ENCODE peak calls at places on chromosomes 1 and 21, in eight cellular contexts. P is AG09309, H is breast epithelium, C is A549, X is tibial artery, Z is colonic mucosa, U is astrocyte of the cerebellum, W is sigmoid colon. O is an unnamed sample.

GRCh38 chr1:95353185-95353584 is 119.2 kb downstream of the RWDD3 start:
- DNase-seq in P (no peak), H (no peak), U (no peak), Z (no peak), C (no peak), W (no peak), X (no peak), O (no peak)

GRCh38 chr21:39518055-39518844 is 66.5 kb downstream of the SH3BGR start:
- DNase-seq in Z (peak), X (no peak), P (peak), H (peak), W (no peak), U (peak), C (peak), O (peak)

GRCh38 chr1:31239653-31240241 is at the start of gene NKAIN1:
- DNase-seq in Z (no peak), H (no peak), U (no peak), P (no peak), W (peak), C (no peak), X (no peak), O (peak)

GRCh38 chr1:247118946-247119446 is 14.8 kb upstream of the ZNF669 start:
- DNase-seq in Z (no peak), H (no peak), X (no peak), C (peak), W (no peak), U (no peak), P (no peak), O (peak)

GRCh38 chr1:217892750-217893149 is 261.6 kb downstream of the SPATA17 start:
- DNase-seq in P (no peak), U (no peak), Z (no peak), X (no peak), H (no peak), C (no peak), W (no peak), O (no peak)

GRCh38 chr1:228338521-228339051 is 68.0 kb downstream of the TRIM11 start:
- DNase-seq in P (no peak), H (no peak), C (no peak), U (no peak), W (peak), X (peak), Z (no peak), O (no peak)

GRCh38 chr1:42552636-42553035 is 89.5 kb downstream of the CCDC30 start:
- DNase-seq in W (no peak), C (no peak), P (no peak), H (no peak), U (no peak), X (no peak), Z (no peak), O (no peak)

GRCh38 chr21:44434568-44434925 is 20.8 kb upstream of the LRRC3 start:
- DNase-seq in Z (no peak), C (no peak), U (no peak), X (no peak), W (peak), P (no peak), H (no peak), O (no peak)

GRCh38 chr1:175042650-175043049 is 19.4 kb upstream of the MRPS14 start:
- DNase-seq in U (no peak), X (no peak), C (no peak), P (no peak), H (no peak), Z (no peak), W (no peak), O (no peak)

GRCh38 chr1:114164840-114165543 is 11.3 kb upstream of the SYT6 start:
- DNase-seq in C (no peak), X (no peak), H (no peak), Z (no peak), P (no peak), W (no peak), U (no peak), O (no peak)

GRCh38 chr1:112196731-112197130 is 199.3 kb upstream of the CTTNBP2NL start:
- DNase-seq in H (no peak), X (no peak), U (no peak), W (no peak), P (no peak), C (no peak), Z (no peak), O (no peak)

GRCh38 chr1:55071477-55071876 is 32.1 kb downstream of the PCSK9 start:
- DNase-seq in Z (no peak), P (no peak), X (no peak), C (peak), U (peak), H (no peak), W (no peak), O (peak)

GRCh38 chr21:27246741-27247140 is 279.9 kb upstream of the ADAMTS5 start:
- DNase-seq in X (no peak), C (no peak), H (no peak), P (no peak), W (no peak), U (no peak), Z (no peak), O (peak)

GRCh38 chr1:1356166-1356795 is 2.1 kb downstream of the MXRA8 start:
- DNase-seq in W (no peak), P (no peak), Z (no peak), H (no peak), X (no peak), C (no peak), U (no peak), O (no peak)

DNA sequence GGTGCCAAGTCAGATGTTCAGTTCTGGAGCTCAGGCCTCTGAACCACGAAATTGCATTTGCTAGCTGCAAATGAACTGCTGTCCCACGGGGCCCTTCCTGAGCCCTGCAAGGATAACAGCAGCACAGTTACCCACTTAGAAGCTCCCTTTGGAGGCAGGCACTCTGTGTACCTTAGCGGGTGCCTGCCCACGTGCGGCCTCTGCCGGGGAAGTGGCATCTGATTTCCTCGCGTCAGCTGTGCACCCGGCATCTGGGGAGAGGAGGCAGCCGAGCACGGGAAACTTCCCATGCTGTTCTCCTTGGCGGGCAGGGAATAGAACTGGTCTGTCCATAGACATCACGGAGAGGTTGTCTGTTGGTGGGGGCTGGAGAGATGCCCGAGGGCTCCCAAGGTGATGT is 148.0 kb upstream of the C1orf174 start:
- DNase-seq in X (no peak), Z (no peak), C (no peak), H (no peak), W (no peak), P (no peak), U (no peak), O (no peak)
- TF ChIP-seq CTCF in X (no peak), Z (no peak), C (no peak), H (no peak), W (no peak), P (no peak), U (no peak), O (no peak)

DNA sequence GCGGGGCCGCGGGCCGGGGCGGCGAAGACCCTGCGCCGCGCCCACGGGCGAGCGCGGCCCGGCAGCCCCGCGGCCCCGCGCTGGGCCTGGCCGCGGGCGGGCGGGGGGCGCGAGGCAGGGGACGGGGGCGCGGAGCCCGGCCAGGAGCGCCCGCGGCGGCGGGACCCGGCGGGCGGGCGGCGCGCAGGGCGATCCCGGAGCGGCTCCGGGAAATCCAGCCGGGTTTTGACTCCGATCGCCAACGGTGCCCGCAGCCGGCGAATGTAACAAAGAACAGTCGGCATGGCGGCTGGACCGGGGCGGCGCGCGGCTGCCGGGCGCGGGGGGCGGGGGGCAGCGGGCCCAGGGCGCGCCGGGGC is 334 bp downstream of the PRDM15 start:
- DNase-seq in X (peak), P (peak), H (peak), Z (peak), U (peak), C (peak), W (peak), O (peak)
- H3K4me3 ChIP-seq in X (peak), P (peak), H (peak), Z (peak), U (peak), C (peak), W (peak), O (peak)

DNA sequence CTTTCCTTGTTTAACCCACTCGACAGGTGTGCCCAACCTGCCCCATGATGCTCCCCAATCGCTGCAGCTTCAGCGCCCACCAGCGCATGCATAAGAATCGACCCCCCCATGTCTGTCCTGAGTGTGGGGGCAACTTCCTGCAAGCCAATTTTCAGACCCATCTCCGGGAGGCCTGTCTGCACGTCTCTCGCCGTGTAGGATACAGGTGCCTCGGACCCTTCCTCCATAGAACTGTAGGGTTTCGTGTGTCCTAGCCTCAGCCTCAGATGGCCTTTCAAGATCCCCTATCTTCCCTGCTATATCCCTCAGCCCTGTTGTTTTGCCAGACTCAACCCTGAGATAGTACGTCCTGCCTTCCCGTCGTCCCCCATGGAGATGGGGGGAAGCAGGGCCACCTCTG is 6.4 kb downstream of the ZNF687 start:
- DNase-seq in Z (no peak), P (no peak), U (no peak), X (no peak), C (no peak), H (no peak), W (no peak), O (no peak)
- TF ChIP-seq CTCF in Z (no peak), P (no peak), U (no peak), X (no peak), C (no peak), H (no peak), W (no peak), O (no peak)

GRCh38 chr1:92583821-92584760 is 97.4 kb upstream of the GFI1 start:
- DNase-seq in X (no peak), W (no peak), H (no peak), P (peak), U (peak), C (no peak), Z (no peak), O (peak)
- H3K4me3 ChIP-seq in X (no peak), W (no peak), H (no peak), P (no peak), U (no peak), C (no peak), Z (no peak), O (peak)